ENCODE peak calls at places on chromosomes 2 and 18, in nine cellular contexts. X is hepatic stellate cell, M is IMR-90, J is nucleus accumbens, R is posterior vena cava, V is T-helper 2 cell, F is NCI-H510A treated with DMSO at 0.1 percent for 48 hours, E is cardiac muscle cell, O is NCI-H748 treated with DMSO at 0.1 percent for 48 hours. H is an unnamed sample.

GRCh38 chr2:100988630-100989417 is 13.3 kb upstream of the RPL31 start:
- DNase-seq in X (peak; percentile 94), M (peak; percentile 43), J (no peak), R (no peak), V (no peak), F (no peak), E (no peak), O (no peak), H (no peak)

GRCh38 chr2:139099721-139100120 is 319.5 kb upstream of the NXPH2 start:
- DNase-seq in X (no peak), M (no peak), J (no peak), R (no peak), V (no peak), F (no peak), E (no peak), O (no peak), H (no peak)

GRCh38 chr2:20326163-20326780 is 24.4 kb downstream of the PUM2 start:
- DNase-seq in X (peak; percentile 38), M (peak; percentile 68), J (no peak), R (no peak), V (peak; percentile 8), F (peak; percentile 68), E (peak; percentile 69), O (no peak), H (peak; percentile 42)

GRCh38 chr2:238091426-238092060 is 8.6 kb upstream of the ESPNL start:
- DNase-seq in X (no peak), M (no peak), J (no peak), R (peak; percentile 56), V (no peak), F (no peak), E (no peak), O (no peak), H (no peak)

GRCh38 chr2:241087420-241088268 is 14.4 kb downstream of the MTERF4 start:
- DNase-seq in X (no peak), M (no peak), J (no peak), R (no peak), V (no peak), F (no peak), E (no peak), O (no peak), H (no peak)

GRCh38 chr2:101723366-101724112 is 26.0 kb downstream of the MAP4K4 start:
- DNase-seq in X (no peak), M (no peak), J (no peak), R (no peak), V (no peak), F (no peak), E (no peak), O (no peak), H (no peak)

GRCh38 chr18:54764786-54765185 is 63.5 kb upstream of the RAB27B start:
- DNase-seq in X (no peak), M (no peak), J (no peak), R (no peak), V (no peak), F (no peak), E (no peak), O (no peak), H (no peak)

GRCh38 chr2:152491139-152491472 is 156.1 kb downstream of the FMNL2 start:
- DNase-seq in X (no peak), M (no peak), J (peak; percentile 19), R (peak; percentile 86), V (no peak), F (no peak), E (no peak), O (no peak), H (no peak)

GRCh38 chr18:26479686-26480079 is 68.7 kb downstream of the KCTD1 start:
- DNase-seq in X (no peak), M (peak; percentile 19), J (no peak), R (no peak), V (no peak), F (no peak), E (no peak), O (no peak), H (peak; percentile 1)

GRCh38 chr2:20040489-20041172 is 10.8 kb downstream of the LAPTM4A start:
- DNase-seq in X (no peak), M (peak; percentile 55), J (no peak), R (no peak), V (no peak), F (no peak), E (peak; percentile 25), O (no peak), H (no peak)

GRCh38 chr2:181130686-181131085 is 150.3 kb downstream of the UBE2E3 start:
- DNase-seq in X (no peak), M (no peak), J (no peak), R (no peak), V (no peak), F (no peak), E (peak; percentile 67), O (no peak), H (no peak)

GRCh38 chr18:70365361-70365760 is 76.5 kb downstream of the SOCS6 start:
- DNase-seq in X (no peak), M (no peak), J (no peak), R (no peak), V (no peak), F (no peak), E (no peak), O (no peak), H (no peak)

GRCh38 chr2:200471324-200471848 is 38.5 kb downstream of the KCTD18 start:
- DNase-seq in X (peak; percentile 26), M (no peak), J (peak; percentile 18), R (no peak), V (peak; percentile 8), F (peak; percentile 54), E (peak; percentile 34), O (peak; percentile 76), H (no peak)

GRCh38 chr2:9328931-9329330 is 94.4 kb downstream of the ITGB1BP1 start:
- DNase-seq in X (no peak), M (no peak), J (no peak), R (no peak), V (no peak), F (no peak), E (peak; percentile 46), O (no peak), H (no peak)

GRCh38 chr18:7953085-7953958 is 386.2 kb downstream of the PTPRM start:
- DNase-seq in X (no peak), M (no peak), J (no peak), R (no peak), V (no peak), F (no peak), E (no peak), O (no peak), H (no peak)

GRCh38 chr2:207772081-207772843 is 2.6 kb upstream of the FZD5 start:
- DNase-seq in X (no peak), M (no peak), J (no peak), R (peak; percentile 91), V (no peak), F (no peak), E (peak; percentile 60), O (no peak), H (no peak)

GRCh38 chr2:234708091-234708683 is 211.3 kb upstream of the ARL4C start:
- DNase-seq in X (no peak), M (no peak), J (no peak), R (no peak), V (no peak), F (no peak), E (no peak), O (no peak), H (no peak)

GRCh38 chr2:26514045-26514444 is 36.1 kb upstream of the OTOF start:
- DNase-seq in X (no peak), M (no peak), J (no peak), R (no peak), V (no peak), F (no peak), E (no peak), O (no peak), H (no peak)

GRCh38 chr2:36704475-36705150 is 8.1 kb downstream of the VIT start:
- DNase-seq in X (no peak), M (no peak), J (no peak), R (no peak), V (no peak), F (no peak), E (no peak), O (no peak), H (no peak)

GRCh38 chr2:33145459-33145858 is 198.7 kb downstream of the LTBP1 start:
- DNase-seq in X (no peak), M (peak; percentile 41), J (no peak), R (no peak), V (no peak), F (no peak), E (peak; percentile 45), O (no peak), H (no peak)

GRCh38 chr2:236894791-236895190 is 190.9 kb upstream of the COPS8 start:
- DNase-seq in X (no peak), M (no peak), J (no peak), R (no peak), V (no peak), F (no peak), E (no peak), O (no peak), H (no peak)

GRCh38 chr2:20443276-20443920 is 3.5 kb upstream of the RHOB start:
- DNase-seq in X (no peak), M (peak; percentile 57), J (no peak), R (peak; percentile 54), V (peak; percentile 15), F (peak; percentile 51), E (peak; percentile 70), O (no peak), H (peak; percentile 60)

H was measured in LoVo.